ENCODE peak calls at places on chromosomes 1 and 21, in seven cellular contexts. A is glutamatergic neuron; O is T-helper 9 cell; M is activated T-cell treated with anti-CD3 and anti-CD28 coated beads for 1 hour; C is left ventricle myocardium superior; V is endothelial cell; E is CD4-positive, alpha-beta memory T cell. X is an unnamed sample.

GRCh38 chr21:42165901-42166300 is 53.0 kb upstream of the ABCG1 start:
- DNase-seq in V (no peak), A (no peak), C (no peak), O (no peak), E (no peak), M (no peak), X (no peak)

GRCh38 chr1:16724718-16725438 is 15.4 kb upstream of the RNU1-4 start:
- DNase-seq in M (no peak), O (no peak), V (peak; percentile 24), A (peak; percentile 42), C (no peak), E (no peak), X (peak; percentile 42)

GRCh38 chr1:97507863-97508262 is 413.0 kb downstream of the DPYD start:
- DNase-seq in E (no peak), V (no peak), A (no peak), C (no peak), M (no peak), O (no peak), X (no peak)

GRCh38 chr1:212179394-212180076 is 105.7 kb upstream of the PPP2R5A start:
- DNase-seq in E (no peak), M (no peak), C (no peak), O (no peak), A (no peak), V (no peak), X (no peak)

GRCh38 chr1:38476111-38476783 is 383.3 kb downstream of the RRAGC start:
- DNase-seq in O (no peak), A (peak; percentile 30), C (no peak), V (peak; percentile 41), M (no peak), E (no peak), X (peak; percentile 61)

GRCh38 chr1:145855426-145855948 is 3.4 kb downstream of the PIAS3 start:
- DNase-seq in E (no peak), O (no peak), A (no peak), V (no peak), M (no peak), C (no peak), X (no peak)

GRCh38 chr1:207847116-207847515 is 63.8 kb downstream of the CD34 start:
- DNase-seq in O (no peak), C (no peak), V (no peak), A (no peak), M (no peak), E (no peak), X (no peak)

GRCh38 chr1:221315330-221315729 is 426.6 kb downstream of the DUSP10 start:
- DNase-seq in O (no peak), E (no peak), M (no peak), V (no peak), C (no peak), A (no peak), X (no peak)

GRCh38 chr21:43363506-43364260 is 63.2 kb downstream of the SIK1 start:
- DNase-seq in E (no peak), A (no peak), O (no peak), V (no peak), M (no peak), C (no peak), X (no peak)

GRCh38 chr21:33931799-33932390 is 16.3 kb upstream of the ATP5PO start:
- DNase-seq in C (no peak), M (no peak), O (no peak), V (no peak), A (no peak), E (no peak), X (no peak)

GRCh38 chr21:42621828-42622199 is 31.6 kb upstream of the PDE9A start:
- DNase-seq in M (no peak), A (no peak), O (no peak), E (no peak), C (no peak), V (no peak), X (no peak)

GRCh38 chr1:19889656-19890055 is 7.5 kb downstream of the OTUD3 start:
- DNase-seq in C (no peak), M (no peak), O (no peak), V (no peak), A (no peak), E (no peak), X (no peak)

GRCh38 chr1:78491311-78492071 is 717 bp downstream of the PTGFR start:
- DNase-seq in E (no peak), M (no peak), V (peak; percentile 44), O (no peak), A (peak; percentile 48), C (peak; percentile 33), X (no peak)

GRCh38 chr1:52059326-52059725 is 3.2 kb downstream of the BTF3L4 start:
- DNase-seq in E (no peak), A (no peak), V (no peak), O (no peak), M (no peak), C (no peak), X (no peak)

GRCh38 chr1:234564035-234565029 is 45.6 kb downstream of the IRF2BP2 start:
- DNase-seq in C (no peak), A (no peak), M (no peak), O (no peak), E (no peak), V (no peak), X (no peak)

GRCh38 chr1:162930532-162931438 is 69.8 kb upstream of the CCDC190 start:
- DNase-seq in C (no peak), A (no peak), O (no peak), E (no peak), M (no peak), V (no peak), X (no peak)

GRCh38 chr1:54519709-54520108 is 28.3 kb upstream of the ACOT11 start:
- DNase-seq in E (no peak), V (peak; percentile 37), C (no peak), A (no peak), M (no peak), O (no peak), X (no peak)

GRCh38 chr1:43083375-43083774 is 88.7 kb downstream of the EBNA1BP2 start:
- DNase-seq in M (no peak), V (no peak), C (no peak), O (no peak), A (no peak), E (no peak), X (no peak)

GRCh38 chr1:176745945-176746344 is 283.0 kb downstream of the PAPPA2 start:
- DNase-seq in C (no peak), E (no peak), O (no peak), A (no peak), V (no peak), M (no peak), X (no peak)

GRCh38 chr1:10680487-10680886 is 116.0 kb downstream of the CASZ1 start:
- DNase-seq in E (no peak), C (no peak), O (no peak), V (no peak), M (no peak), A (no peak), X (peak; percentile 57)

GRCh38 chr21:25412090-25412489 is 195.2 kb downstream of the MRPL39 start:
- DNase-seq in O (no peak), A (no peak), V (no peak), E (no peak), M (no peak), C (no peak), X (no peak)

GRCh38 chr1:183025782-183026774 is 2.9 kb downstream of the LAMC1 start:
- DNase-seq in A (no peak), E (no peak), O (no peak), V (no peak), C (no peak), M (no peak), X (no peak)

GRCh38 chr1:64077281-64077940 is 126.0 kb upstream of the UBE2U start:
- DNase-seq in V (no peak), O (no peak), A (no peak), E (no peak), C (no peak), M (no peak), X (no peak)

X was measured in lung.